ENCODE peak calls at places on chromosomes 3 and 15, in four cellular contexts. One of them, this sample, is unnamed.

GRCh38 chr3:138833908-138834358 is 795 bp downstream of the PIK3CB start:
- DNase-seq in endothelial cell of umbilical vein: peak; percentile 48
- DNase-seq in prostate gland: peak; percentile 19
- DNase-seq in adrenal gland: no peak
- DNase-seq in this sample: peak; percentile 76

GRCh38 chr3:148106062-148106461 is 591.6 kb upstream of the AGTR1 start:
- DNase-seq in prostate gland: no peak
- DNase-seq in adrenal gland: no peak
- DNase-seq in endothelial cell of umbilical vein: no peak
- DNase-seq in this sample: no peak

GRCh38 chr3:123374016-123374415 is 74.9 kb downstream of the ADCY5 start:
- DNase-seq in adrenal gland: no peak
- DNase-seq in endothelial cell of umbilical vein: no peak
- DNase-seq in prostate gland: no peak
- DNase-seq in this sample: no peak

GRCh38 chr3:187714404-187714979 is 12.1 kb upstream of the RTP2 start:
- DNase-seq in prostate gland: peak; percentile 79
- DNase-seq in endothelial cell of umbilical vein: peak; percentile 71
- DNase-seq in adrenal gland: peak; percentile 80
- DNase-seq in this sample: peak; percentile 77

GRCh38 chr3:57586778-57587177 is 10.4 kb downstream of the ARF4 start:
- DNase-seq in prostate gland: no peak
- DNase-seq in endothelial cell of umbilical vein: no peak
- DNase-seq in adrenal gland: no peak
- DNase-seq in this sample: peak; percentile 29

GRCh38 chr3:15889936-15890335 is 92.2 kb upstream of the ANKRD28 start:
- DNase-seq in endothelial cell of umbilical vein: no peak
- DNase-seq in prostate gland: no peak
- DNase-seq in adrenal gland: no peak
- DNase-seq in this sample: no peak

GRCh38 chr3:29268651-29269050 is 12.2 kb upstream of the RBMS3 start:
- DNase-seq in adrenal gland: no peak
- DNase-seq in prostate gland: no peak
- DNase-seq in endothelial cell of umbilical vein: no peak
- DNase-seq in this sample: no peak

GRCh38 chr3:133444071-133444774 is 44.4 kb downstream of the BFSP2 start:
- DNase-seq in adrenal gland: no peak
- DNase-seq in prostate gland: peak; percentile 59
- DNase-seq in endothelial cell of umbilical vein: no peak
- DNase-seq in this sample: no peak

GRCh38 chr3:42635111-42635510 is 18.4 kb upstream of the ZBTB47 start:
- DNase-seq in prostate gland: no peak
- DNase-seq in adrenal gland: no peak
- DNase-seq in endothelial cell of umbilical vein: peak; percentile 33
- DNase-seq in this sample: peak; percentile 29

GRCh38 chr3:65575376-65575840 is 463.3 kb downstream of the MAGI1 start:
- DNase-seq in prostate gland: no peak
- DNase-seq in adrenal gland: no peak
- DNase-seq in endothelial cell of umbilical vein: peak; percentile 12
- DNase-seq in this sample: no peak

GRCh38 chr3:114350690-114351089 is 56.9 kb downstream of the TIGIT start:
- DNase-seq in adrenal gland: no peak
- DNase-seq in prostate gland: no peak
- DNase-seq in endothelial cell of umbilical vein: no peak
- DNase-seq in this sample: no peak

GRCh38 chr15:42226648-42227047 is 18.5 kb upstream of the VPS39 start:
- DNase-seq in endothelial cell of umbilical vein: no peak
- DNase-seq in adrenal gland: no peak
- DNase-seq in prostate gland: no peak
- DNase-seq in this sample: no peak

GRCh38 chr3:45084820-45085816 is 59.0 kb downstream of the CLEC3B start:
- DNase-seq in prostate gland: no peak
- DNase-seq in endothelial cell of umbilical vein: no peak
- DNase-seq in adrenal gland: no peak
- DNase-seq in this sample: no peak

GRCh38 chr3:197027896-197028710 is 1.5 kb downstream of the MELTF start:
- DNase-seq in endothelial cell of umbilical vein: no peak
- DNase-seq in prostate gland: no peak
- DNase-seq in adrenal gland: no peak
- DNase-seq in this sample: no peak

GRCh38 chr15:99677540-99678134 is 55.6 kb downstream of the LYSMD4 start:
- DNase-seq in endothelial cell of umbilical vein: no peak
- DNase-seq in adrenal gland: no peak
- DNase-seq in prostate gland: no peak
- DNase-seq in this sample: no peak

GRCh38 chr3:61719278-61719977 is 158.1 kb downstream of the PTPRG start:
- DNase-seq in endothelial cell of umbilical vein: no peak
- DNase-seq in adrenal gland: no peak
- DNase-seq in prostate gland: no peak
- DNase-seq in this sample: no peak

GRCh38 chr15:27771892-27772291 is 327.2 kb downstream of the OCA2 start:
- DNase-seq in prostate gland: no peak
- DNase-seq in endothelial cell of umbilical vein: no peak
- DNase-seq in adrenal gland: no peak
- DNase-seq in this sample: no peak

GRCh38 chr3:190435618-190436017 is 14.1 kb downstream of the TMEM207 start:
- DNase-seq in prostate gland: no peak
- DNase-seq in adrenal gland: no peak
- DNase-seq in endothelial cell of umbilical vein: no peak
- DNase-seq in this sample: no peak

GRCh38 chr3:75136100-75136897 is 521.8 kb upstream of the CNTN3 start:
- DNase-seq in endothelial cell of umbilical vein: no peak
- DNase-seq in prostate gland: no peak
- DNase-seq in adrenal gland: no peak
- DNase-seq in this sample: peak; percentile 18

GRCh38 chr3:115239717-115240116 is 92.6 kb upstream of the ZBTB20 start:
- DNase-seq in adrenal gland: peak; percentile 64
- DNase-seq in prostate gland: no peak
- DNase-seq in endothelial cell of umbilical vein: peak; percentile 99
- DNase-seq in this sample: no peak

GRCh38 chr15:58138106-58138505 is at the start of gene AQP9:
- DNase-seq in adrenal gland: no peak
- DNase-seq in endothelial cell of umbilical vein: no peak
- DNase-seq in prostate gland: peak; percentile 20
- DNase-seq in this sample: no peak

GRCh38 chr3:165464736-165465135 is 268.6 kb upstream of the SLITRK3 start:
- DNase-seq in adrenal gland: no peak
- DNase-seq in endothelial cell of umbilical vein: no peak
- DNase-seq in prostate gland: no peak
- DNase-seq in this sample: no peak

GRCh38 chr15:55402707-55403106 is 5.5 kb downstream of the CCPG1 start:
- DNase-seq in endothelial cell of umbilical vein: no peak
- DNase-seq in prostate gland: no peak
- DNase-seq in adrenal gland: no peak
- DNase-seq in this sample: peak; percentile 18

GRCh38 chr15:55403531-55403930 is 4.6 kb downstream of the CCPG1 start:
- DNase-seq in adrenal gland: no peak
- DNase-seq in endothelial cell of umbilical vein: peak; percentile 61
- DNase-seq in prostate gland: no peak
- DNase-seq in this sample: peak; percentile 56

GRCh38 chr15:55407631-55407948 is 569 bp downstream of the CCPG1 start:
- DNase-seq in endothelial cell of umbilical vein: no peak
- DNase-seq in adrenal gland: no peak
- DNase-seq in prostate gland: no peak
- DNase-seq in this sample: no peak

GRCh38 chr15:55407949-55408766 is at the start of the genes CCPG1 and PIERCE2:
- DNase-seq in adrenal gland: peak; percentile 90
- DNase-seq in endothelial cell of umbilical vein: peak; percentile 96
- DNase-seq in prostate gland: peak; percentile 86
- DNase-seq in this sample: peak; percentile 95
- TF ChIP-seq POLR2A in adrenal gland: peak; percentile 86
- TF ChIP-seq POLR2A in endothelial cell of umbilical vein: peak; percentile 67
- TF ChIP-seq POLR2A in prostate gland: peak; percentile 74
- TF ChIP-seq POLR2A in this sample: peak; percentile 93

DNA sequence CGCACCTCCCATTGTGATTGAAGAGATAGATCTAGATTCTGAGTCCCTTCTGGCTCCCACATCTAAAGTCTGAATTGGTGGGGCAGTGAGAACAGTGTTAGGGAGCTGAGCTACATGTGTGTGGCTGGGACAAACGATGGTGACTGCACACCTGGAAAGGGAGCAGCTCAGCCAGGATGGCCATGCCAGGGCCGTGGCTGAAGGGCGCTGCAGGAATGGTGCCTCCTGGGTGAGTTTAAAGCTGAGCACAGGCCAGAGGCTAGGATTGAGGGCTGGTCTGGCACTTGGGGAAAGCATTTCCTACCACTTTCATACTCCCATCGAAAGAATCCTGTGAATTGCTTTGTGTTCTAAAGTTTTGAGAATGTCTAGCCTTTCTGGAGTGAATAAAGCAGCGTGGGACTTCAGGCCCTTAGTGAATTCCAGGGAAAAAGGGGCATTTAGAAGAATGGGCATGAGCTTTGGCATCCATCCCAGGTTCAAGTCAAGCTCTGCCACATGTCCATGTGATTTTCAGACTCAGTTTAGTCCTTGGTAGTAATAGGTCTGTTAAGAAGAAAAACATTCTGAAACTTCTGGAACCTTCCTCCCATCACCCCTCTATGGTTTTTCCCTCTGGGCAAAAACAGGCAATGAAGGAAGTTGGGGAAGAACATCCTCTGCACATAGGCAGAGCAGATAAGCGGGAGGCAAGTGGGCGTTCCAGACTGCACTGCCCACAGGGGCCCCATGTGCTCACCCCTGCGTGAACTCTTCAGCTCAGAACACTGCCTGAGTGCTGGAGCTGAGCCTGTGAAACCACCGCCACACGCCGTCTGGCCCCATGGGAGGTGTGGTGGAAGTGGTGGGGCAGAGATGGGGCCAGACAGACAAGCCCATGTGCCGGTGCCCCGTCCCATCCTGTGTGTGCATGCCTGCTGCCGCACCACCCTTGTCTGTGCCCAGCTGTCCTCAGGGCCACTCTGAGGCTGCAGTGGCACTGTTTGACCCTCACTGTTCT is 12.9 kb upstream of the CPNE9 start:
- DNase-seq in prostate gland: no peak
- DNase-seq in endothelial cell of umbilical vein: no peak
- DNase-seq in adrenal gland: no peak
- DNase-seq in this sample: peak; percentile 19
- TF ChIP-seq POLR2A in prostate gland: no peak
- TF ChIP-seq POLR2A in endothelial cell of umbilical vein: no peak
- TF ChIP-seq POLR2A in adrenal gland: no peak
- TF ChIP-seq POLR2A in this sample: no peak

DNA sequence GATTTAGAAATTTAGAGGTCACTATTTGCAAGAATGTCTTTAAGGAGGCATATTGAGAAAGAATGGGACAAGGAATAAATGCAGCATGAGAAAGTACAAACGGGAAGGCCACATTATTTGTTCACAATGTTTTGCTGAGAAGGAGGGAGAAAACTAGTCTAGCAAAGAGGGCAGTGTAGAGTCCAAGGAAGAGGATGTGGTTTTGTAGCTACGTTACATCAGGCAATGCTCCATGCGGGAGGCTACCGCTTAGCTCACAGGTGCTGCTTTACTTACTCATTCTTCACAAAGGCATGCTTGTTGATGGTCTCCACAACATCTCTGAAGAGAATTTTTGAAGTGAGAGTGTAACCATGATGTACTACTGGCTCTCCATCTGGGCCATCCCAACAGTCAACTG is 191.1 kb downstream of the PLCH1 start:
- DNase-seq in endothelial cell of umbilical vein: no peak
- DNase-seq in adrenal gland: no peak
- DNase-seq in prostate gland: no peak
- DNase-seq in this sample: no peak
- TF ChIP-seq POLR2A in endothelial cell of umbilical vein: no peak
- TF ChIP-seq POLR2A in adrenal gland: no peak
- TF ChIP-seq POLR2A in prostate gland: no peak
- TF ChIP-seq POLR2A in this sample: no peak

DNA sequence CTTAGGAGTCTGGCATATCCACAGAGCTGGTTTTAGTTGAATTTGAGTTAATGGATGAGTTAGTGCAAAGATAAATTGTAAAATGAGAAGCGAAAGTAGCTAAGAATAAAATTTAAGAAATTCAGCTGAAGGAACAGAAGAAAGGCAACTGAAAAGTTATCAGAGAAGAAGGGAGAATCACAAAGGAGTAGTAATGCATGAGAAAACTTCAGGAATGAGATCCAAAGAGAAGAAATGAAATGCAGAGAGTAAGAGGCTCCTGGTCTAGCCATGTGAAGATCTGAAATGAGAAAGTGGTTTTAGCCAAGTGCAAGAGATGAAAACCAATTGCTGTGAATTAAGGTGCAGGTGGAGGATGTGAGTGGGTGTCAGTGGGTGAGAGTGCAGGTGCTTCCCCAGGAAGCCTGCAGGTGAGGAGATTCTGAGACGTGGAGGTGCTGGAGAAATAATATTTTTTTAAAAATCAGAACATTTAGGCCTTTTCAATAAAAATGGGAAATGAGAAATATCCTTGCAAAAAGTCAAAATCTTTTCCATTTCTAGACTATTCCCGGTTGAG is 18.5 kb downstream of the KBTBD8 start:
- DNase-seq in endothelial cell of umbilical vein: no peak
- DNase-seq in prostate gland: no peak
- DNase-seq in adrenal gland: no peak
- DNase-seq in this sample: peak; percentile 36
- TF ChIP-seq POLR2A in endothelial cell of umbilical vein: no peak
- TF ChIP-seq POLR2A in prostate gland: no peak
- TF ChIP-seq POLR2A in adrenal gland: no peak
- TF ChIP-seq POLR2A in this sample: no peak

GRCh38 chr15:68053997-68054657 is at the start of gene PIAS1:
- DNase-seq in adrenal gland: peak; percentile 95
- DNase-seq in endothelial cell of umbilical vein: peak; percentile 95
- DNase-seq in prostate gland: peak; percentile 93
- DNase-seq in this sample: peak; percentile 98
- TF ChIP-seq POLR2A in adrenal gland: peak; percentile 74
- TF ChIP-seq POLR2A in endothelial cell of umbilical vein: peak; percentile 82
- TF ChIP-seq POLR2A in prostate gland: peak; percentile 92
- TF ChIP-seq POLR2A in this sample: peak; percentile 70

DNA sequence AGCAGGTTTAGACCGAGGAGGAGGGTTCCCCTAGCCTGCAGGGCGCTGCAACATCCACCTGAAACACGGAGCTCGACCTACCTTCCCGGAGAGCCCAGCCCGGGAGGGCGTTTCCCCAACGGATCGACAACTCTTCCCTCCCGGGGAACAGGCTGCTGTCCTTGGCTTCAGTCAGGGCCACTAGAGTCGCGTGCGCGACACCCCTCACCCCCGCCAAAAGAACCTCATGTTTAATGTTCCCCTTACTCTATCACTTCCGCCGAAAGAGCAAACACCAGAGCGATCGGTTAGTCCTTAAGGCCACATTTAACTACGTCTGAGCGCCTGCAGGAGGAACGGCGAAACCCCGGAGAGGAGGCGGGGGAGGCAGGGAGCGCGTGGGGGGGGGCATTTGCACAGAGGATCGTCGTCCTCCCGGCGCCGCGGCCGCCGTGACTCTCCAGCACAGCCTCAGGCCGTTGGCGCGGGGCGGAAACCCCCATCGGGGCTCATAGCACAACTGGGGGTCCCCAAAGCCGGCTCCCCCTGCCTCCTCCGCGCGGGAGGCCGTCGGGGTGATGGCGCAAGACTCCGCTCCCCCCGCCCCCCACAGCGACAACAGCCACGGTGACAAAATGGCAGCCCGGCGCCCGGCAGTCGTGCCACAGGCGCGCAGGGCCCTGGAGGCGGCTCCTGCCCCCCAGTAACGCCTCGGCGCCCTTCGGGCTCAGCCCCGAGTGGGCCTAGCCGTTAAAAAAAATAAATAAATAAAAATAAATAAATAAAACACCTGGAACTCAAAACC is 3.2 kb downstream of the ANP32A start:
- DNase-seq in prostate gland: peak; percentile 71
- DNase-seq in endothelial cell of umbilical vein: peak; percentile 62
- DNase-seq in adrenal gland: peak; percentile 69
- DNase-seq in this sample: peak; percentile 83
- TF ChIP-seq POLR2A in prostate gland: peak; percentile 12
- TF ChIP-seq POLR2A in endothelial cell of umbilical vein: no peak
- TF ChIP-seq POLR2A in adrenal gland: no peak
- TF ChIP-seq POLR2A in this sample: no peak